ENCODE peak calls at places on chromosomes 13 and 19, in eight cellular contexts. U is upper lobe of right lung, E is fibroblast of pulmonary artery, D is PC-3, W is sigmoid colon, A is IMR-90, J is colonic mucosa, V is neural progenitor cell. T is an unnamed sample.

GRCh38 chr13:99496322-99497142 is 4.7 kb upstream of the TM9SF2 start:
- DNase-seq in U (no peak), J (peak; percentile 73), V (no peak), E (peak; percentile 17), W (peak; percentile 84), A (peak; percentile 15), D (no peak), T (no peak)

GRCh38 chr13:97234742-97235141 is 12.6 kb downstream of the MBNL2 start:
- DNase-seq in E (no peak), V (no peak), J (peak; percentile 84), U (no peak), W (no peak), A (no peak), D (no peak), T (no peak)

GRCh38 chr13:49833402-49833801 is 40.9 kb upstream of the KPNA3 start:
- DNase-seq in V (no peak), W (no peak), U (no peak), E (no peak), J (no peak), A (no peak), D (no peak), T (no peak)

GRCh38 chr19:41299755-41300089 is 10.2 kb upstream of the CCDC97 start:
- DNase-seq in V (no peak), A (peak; percentile 92), E (peak; percentile 67), W (peak; percentile 87), U (no peak), J (no peak), D (no peak), T (peak; percentile 14)

GRCh38 chr19:16340092-16340491 is 15.5 kb downstream of the KLF2 start:
- DNase-seq in V (no peak), E (no peak), W (no peak), D (no peak), J (no peak), U (no peak), A (peak; percentile 61), T (no peak)

GRCh38 chr19:44356383-44357111 is at the start of gene ZNF112:
- DNase-seq in U (peak; percentile 92), J (peak; percentile 94), V (peak; percentile 94), D (peak; percentile 92), E (peak; percentile 93), A (peak; percentile 91), W (peak; percentile 93), T (peak; percentile 98)

GRCh38 chr19:31286491-31286890 is 62.7 kb downstream of the TSHZ3 start:
- DNase-seq in U (peak; percentile 35), D (no peak), E (no peak), W (peak; percentile 54), A (no peak), J (no peak), V (no peak), T (no peak)

GRCh38 chr19:18194554-18195238 is 1.7 kb downstream of the MPV17L2 start:
- DNase-seq in E (peak; percentile 56), V (peak; percentile 58), U (peak; percentile 72), D (peak; percentile 33), J (peak; percentile 41), A (peak; percentile 34), W (peak; percentile 90), T (peak; percentile 47)

GRCh38 chr13:25347156-25347555 is 24.6 kb upstream of the ATP8A2 start:
- DNase-seq in A (no peak), V (no peak), W (no peak), J (no peak), U (no peak), E (no peak), D (no peak), T (peak; percentile 26)

GRCh38 chr13:59946924-59947323 is 216.8 kb downstream of the DIAPH3 start:
- DNase-seq in V (no peak), A (peak; percentile 3), E (peak; percentile 11), U (no peak), W (no peak), D (no peak), J (no peak), T (no peak)

GRCh38 chr13:110266431-110266809 is 40.5 kb downstream of the COL4A1 start:
- DNase-seq in E (no peak), A (no peak), D (no peak), U (no peak), J (no peak), W (no peak), V (no peak), T (no peak)

GRCh38 chr19:2312819-2313501 is 5.0 kb upstream of the LINGO3 start:
- DNase-seq in W (no peak), D (no peak), U (no peak), E (no peak), J (no peak), V (no peak), A (no peak), T (no peak)

GRCh38 chr19:33132425-33132824 is 511 bp downstream of the WDR88 start:
- DNase-seq in W (no peak), A (no peak), D (no peak), E (no peak), V (peak; percentile 18), J (no peak), U (no peak), T (no peak)

GRCh38 chr19:15025237-15025636 is 24.0 kb upstream of the CASP14 start:
- DNase-seq in A (no peak), E (no peak), U (no peak), J (no peak), D (peak; percentile 53), W (no peak), V (no peak), T (peak; percentile 2)

GRCh38 chr13:96089749-96090239 is at the start of gene HS6ST3:
- DNase-seq in A (no peak), J (no peak), V (peak; percentile 75), U (peak; percentile 67), E (no peak), D (peak; percentile 16), W (no peak), T (peak; percentile 33)

GRCh38 chr13:76882431-76882830 is 3.8 kb downstream of the KCTD12 start:
- DNase-seq in A (no peak), V (no peak), E (peak; percentile 77), D (no peak), J (no peak), U (no peak), W (no peak), T (no peak)

GRCh38 chr13:85586422-85586831 is 212.8 kb downstream of the SLITRK6 start:
- DNase-seq in U (no peak), V (no peak), J (no peak), A (peak; percentile 85), W (no peak), D (peak; percentile 97), E (peak; percentile 42), T (peak; percentile 97)

DNA sequence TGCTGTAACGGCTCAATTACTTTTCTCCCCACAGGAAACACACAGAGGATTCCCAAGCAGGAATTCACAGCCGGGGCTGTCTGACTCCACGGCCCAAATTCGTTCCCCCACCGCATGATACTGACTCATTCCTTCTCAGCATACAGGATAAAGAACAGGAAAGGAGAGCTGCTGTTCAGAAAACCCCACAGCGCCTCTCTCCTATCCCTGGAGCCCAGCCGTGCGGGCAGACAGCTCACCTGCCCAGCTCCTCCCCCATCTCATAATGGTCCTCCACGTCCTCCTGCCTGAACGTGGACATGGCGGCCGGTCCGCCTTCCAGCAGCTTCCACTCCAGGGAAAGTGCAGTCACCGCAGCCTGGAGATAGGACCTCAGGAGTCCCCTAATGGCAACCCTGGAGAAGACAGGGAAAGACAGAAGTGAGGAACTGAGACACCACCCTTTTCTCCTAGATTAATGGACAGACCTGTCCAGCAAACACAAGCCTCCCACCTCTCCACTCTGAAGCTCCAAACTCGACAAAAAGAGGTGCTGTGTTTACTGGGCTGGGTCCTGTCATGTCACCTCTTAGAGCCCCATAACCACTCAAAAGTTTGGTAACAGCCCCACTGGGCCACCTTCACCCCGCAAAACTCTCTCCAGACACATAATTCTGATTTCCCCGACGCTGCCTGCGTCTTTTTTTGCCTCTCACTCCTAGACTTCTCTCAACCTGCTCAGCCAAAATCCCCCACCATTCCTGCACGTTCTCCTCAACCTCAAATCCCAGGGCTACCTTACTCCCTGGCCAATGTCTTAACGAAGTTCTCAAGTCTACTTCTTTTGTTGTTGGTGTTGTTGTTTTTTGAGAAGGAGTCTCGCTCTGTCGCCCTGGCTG is 1.2 kb downstream of the DAPK3 start:
- DNase-seq in U (no peak), J (no peak), D (peak; percentile 85), E (peak; percentile 83), A (peak; percentile 82), W (peak; percentile 80), V (peak; percentile 54), T (peak; percentile 96)
- TF ChIP-seq CTCF in U (no peak), J (no peak), D (peak; percentile 33), E (peak; percentile 32), A (peak; percentile 35), W (no peak), V (peak; percentile 11), T (peak; percentile 33)

DNA sequence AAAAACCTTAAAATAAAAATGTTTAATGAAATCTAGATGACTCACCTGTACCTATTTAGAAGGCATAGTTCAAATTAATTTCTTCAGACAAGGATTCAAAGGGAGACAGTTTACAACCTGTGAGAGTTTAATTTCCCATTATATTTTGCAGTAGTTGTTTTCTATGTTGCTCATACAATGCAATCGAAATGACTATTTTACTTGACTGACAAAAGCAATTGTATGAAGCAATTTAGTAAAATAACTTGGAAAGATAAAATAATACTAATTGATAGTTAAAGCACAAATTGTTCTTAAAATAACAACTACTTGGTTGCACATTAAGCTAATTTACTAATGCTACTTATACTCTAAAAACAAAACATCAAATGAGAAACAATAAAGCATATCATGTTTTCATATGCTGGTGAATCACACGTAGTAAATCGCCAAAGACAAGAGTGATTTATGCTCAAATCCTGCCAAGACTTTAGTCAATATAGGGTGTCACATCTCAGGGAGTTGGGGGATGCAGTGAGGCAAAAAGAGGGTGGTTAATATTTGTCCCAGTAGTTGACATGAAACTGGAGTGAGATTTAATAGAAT is 6.4 kb downstream of the DACH1 start:
- DNase-seq in W (no peak), E (no peak), D (no peak), J (no peak), A (no peak), V (no peak), U (no peak), T (no peak)
- H3K4me3 ChIP-seq in W (no peak overlapping the region), E (no peak overlapping the region), D (no peak overlapping the region), J (no peak overlapping the region), A (no peak overlapping the region), V (no peak overlapping the region), U (peak overlapping the region; percentile 1), T (no peak overlapping the region)

GRCh38 chr19:28022506-28022905 is 1190.4 kb downstream of the UQCRFS1 start:
- DNase-seq in V (no peak), E (no peak), W (no peak), J (no peak), D (no peak), U (no peak), A (no peak), T (no peak)
- TF ChIP-seq CTCF in V (no peak), E (no peak), W (no peak), J (no peak), D (no peak), U (no peak), A (no peak), T (no peak)

DNA sequence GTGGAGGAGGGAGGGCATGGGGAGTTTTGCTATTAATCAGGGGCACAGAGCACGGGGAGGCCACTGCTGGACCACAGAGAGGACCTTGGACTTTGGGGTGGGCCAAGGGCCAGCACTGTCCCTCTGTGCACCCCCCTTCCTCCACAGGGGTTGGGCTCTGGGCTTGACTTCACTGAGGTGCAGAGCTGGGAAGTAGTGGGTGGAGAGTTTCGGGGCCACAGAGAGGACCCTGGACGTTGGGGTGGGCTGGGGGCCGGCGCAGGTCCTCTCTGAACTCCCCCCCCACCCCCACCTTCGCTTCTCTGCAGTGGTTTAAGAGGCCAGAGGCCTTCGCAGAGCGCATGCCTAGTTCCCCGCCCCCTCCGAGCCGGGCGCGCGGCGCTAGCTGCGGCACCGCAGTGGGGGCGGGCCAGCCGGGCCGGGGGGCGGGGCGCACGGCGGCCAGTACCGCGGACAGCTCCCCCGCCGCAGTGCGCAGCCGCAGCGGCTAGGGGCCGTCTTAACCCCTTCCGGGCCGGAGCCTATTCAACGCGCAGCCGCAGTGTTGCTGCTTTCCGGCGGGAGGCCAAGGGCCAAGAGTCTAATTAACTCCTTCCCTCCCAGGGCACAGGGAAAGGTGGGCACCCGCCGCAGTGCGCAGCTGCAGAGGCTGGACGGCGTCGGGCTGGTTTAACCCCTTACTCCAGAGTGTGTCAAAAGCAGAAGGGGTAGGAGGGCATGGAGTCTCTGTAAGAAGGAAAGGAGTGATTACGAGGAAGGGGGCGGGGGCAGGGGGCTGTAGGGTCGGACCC is 3.7 kb downstream of the KCNC3 start:
- DNase-seq in U (peak; percentile 87), V (peak; percentile 98), W (no peak), A (peak; percentile 13), J (peak; percentile 54), E (peak; percentile 47), D (peak; percentile 87), T (peak; percentile 33)
- H3K4me3 ChIP-seq in U (no peak overlapping the region), V (peak overlapping the region; percentile 38), W (no peak overlapping the region), A (no peak overlapping the region), J (no peak overlapping the region), E (no peak overlapping the region), D (no peak overlapping the region), T (no peak overlapping the region)

T was measured in epithelial cell of esophagus.